ENCODE peak calls at places on chromosomes 16 and 17, in nine cellular contexts. L is heart right ventricle; P is IMR-90; V is suprapubic skin; G is CD8-positive, alpha-beta memory T cell; T is brain microvascular endothelial cell; D is ascending aorta; R is small intestine; N is CD4-positive, alpha-beta T cell. O is an unnamed sample.

GRCh38 chr17:5418858-5419355 is 555 bp downstream of the NUP88 start:
- DNase-seq in V (no peak), G (peak; percentile 77), D (no peak), T (peak; percentile 35), R (peak; percentile 71), L (peak; percentile 23), P (peak; percentile 39), N (peak; percentile 35), O (peak; percentile 20)

GRCh38 chr16:88624977-88625576 is 13.3 kb upstream of the IL17C start:
- DNase-seq in N (no peak), D (no peak), T (no peak), L (no peak), V (no peak), G (no peak), P (no peak), R (no peak), O (peak; percentile 75)

GRCh38 chr17:56577810-56578209 is 15.7 kb upstream of the NOG start:
- DNase-seq in R (no peak), P (no peak), V (no peak), D (no peak), T (no peak), N (no peak), G (no peak), L (peak; percentile 11), O (peak; percentile 40)

GRCh38 chr17:44204453-44204882 is 4.8 kb upstream of the ATXN7L3 start:
- DNase-seq in N (no peak), L (no peak), G (no peak), T (peak; percentile 48), R (peak; percentile 56), D (no peak), V (no peak), P (peak; percentile 61), O (no peak)

GRCh38 chr16:84520778-84521770 is 16.6 kb upstream of the MEAK7 start:
- DNase-seq in R (no peak), V (no peak), P (no peak), G (no peak), T (no peak), N (no peak), D (no peak), L (no peak), O (no peak)

GRCh38 chr17:1942666-1943431 is 82.3 kb downstream of the RTN4RL1 start:
- DNase-seq in G (no peak), T (no peak), V (no peak), L (no peak), R (no peak), N (no peak), D (no peak), P (no peak), O (peak; percentile 58)

GRCh38 chr16:7470344-7470743 is 137.7 kb downstream of the RBFOX1 start:
- DNase-seq in D (no peak), G (no peak), L (no peak), V (no peak), P (no peak), T (no peak), N (no peak), R (no peak), O (no peak)

GRCh38 chr17:53088501-53088900 is 734.2 kb upstream of the KIF2B start:
- DNase-seq in N (no peak), D (no peak), R (no peak), P (no peak), L (no peak), V (no peak), T (no peak), G (no peak), O (no peak)

GRCh38 chr16:57764341-57765159 is 29.0 kb downstream of the KATNB1 start:
- DNase-seq in R (no peak), D (no peak), P (peak; percentile 90), N (no peak), V (no peak), L (no peak), T (peak; percentile 79), G (peak; percentile 16), O (peak; percentile 97)

GRCh38 chr17:60157487-60158040 is 7.8 kb downstream of the CA4 start:
- DNase-seq in T (no peak), R (no peak), N (no peak), P (no peak), D (no peak), L (no peak), G (no peak), V (no peak), O (peak; percentile 72)

GRCh38 chr17:62925267-62925836 is 40.7 kb upstream of the TANC2 start:
- DNase-seq in N (no peak), T (no peak), P (peak; percentile 31), R (no peak), G (no peak), V (no peak), D (no peak), L (no peak), O (no peak)

GRCh38 chr17:62933986-62934385 is 32.0 kb upstream of the TANC2 start:
- DNase-seq in P (no peak), G (no peak), D (no peak), N (no peak), L (no peak), R (no peak), T (no peak), V (no peak), O (no peak)

GRCh38 chr17:62927083-62927482 is 39.0 kb upstream of the TANC2 start:
- DNase-seq in P (no peak), R (no peak), N (no peak), G (no peak), L (no peak), V (no peak), D (no peak), T (no peak), O (no peak)

GRCh38 chr17:62931101-62931500 is 34.9 kb upstream of the TANC2 start:
- DNase-seq in P (peak; percentile 20), D (no peak), V (no peak), N (no peak), L (no peak), R (no peak), G (no peak), T (peak; percentile 12), O (no peak)

DNA sequence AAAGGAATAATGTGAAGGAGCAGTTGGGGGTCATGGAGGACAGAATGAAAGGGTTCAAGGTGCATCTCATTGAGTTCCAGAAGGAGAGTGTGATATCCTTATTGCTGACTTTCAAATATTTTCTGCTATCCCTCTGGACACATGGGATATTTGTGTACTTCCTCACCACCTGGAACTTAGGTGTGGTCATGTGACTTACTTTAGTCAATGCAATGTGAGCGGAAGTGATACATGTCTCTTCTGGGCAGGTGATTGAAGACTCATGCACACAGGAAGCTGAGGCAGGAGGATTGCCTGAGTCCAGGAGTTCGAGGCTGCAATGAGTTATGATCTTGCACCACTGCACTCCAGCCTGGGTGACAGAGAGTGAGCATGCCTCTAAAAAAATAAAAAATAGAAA is 36.7 kb upstream of the TANC2 start:
- DNase-seq in N (no peak), P (no peak), D (no peak), R (no peak), L (no peak), T (no peak), G (no peak), V (no peak), O (no peak)
- H3K27me3 ChIP-seq in N (peaks cover 13% of the 10 kb centered on the region), P (peaks cover 2% of the 10 kb centered on the region), D (no peaks in the 10 kb centered on the region), R (no peaks in the 10 kb centered on the region), L (peaks cover 17% of the 10 kb centered on the region), T (no peaks in the 10 kb centered on the region), G (no peaks in the 10 kb centered on the region), V (peaks cover 9% of the 10 kb centered on the region), O (no peaks in the 10 kb centered on the region)

GRCh38 chr16:12850186-12850585 is 46.5 kb upstream of the CPPED1 start:
- DNase-seq in P (no peak), V (no peak), N (no peak), D (no peak), T (no peak), G (no peak), L (no peak), R (no peak), O (no peak)

GRCh38 chr16:12853972-12854371 is 47.4 kb upstream of the SHISA9 start:
- DNase-seq in D (no peak), G (no peak), V (no peak), P (no peak), L (no peak), R (no peak), T (no peak), N (no peak), O (no peak)
- H3K27me3 ChIP-seq in D (no peaks in the 10 kb centered on the region), G (no peaks in the 10 kb centered on the region), V (no peaks in the 10 kb centered on the region), P (no peaks in the 10 kb centered on the region), L (no peaks in the 10 kb centered on the region), R (no peaks in the 10 kb centered on the region), T (no peaks in the 10 kb centered on the region), N (no peaks in the 10 kb centered on the region), O (no peaks in the 10 kb centered on the region)

GRCh38 chr17:36934144-36934758 is 3.0 kb upstream of the LHX1 start:
- DNase-seq in L (no peak), T (no peak), N (no peak), P (no peak), D (no peak), G (no peak), V (no peak), R (no peak), O (peak; percentile 86)
- H3K27me3 ChIP-seq in L (peaks cover 100% of the 10 kb centered on the region), T (peaks cover 97% of the 10 kb centered on the region), N (peaks cover 99% of the 10 kb centered on the region), P (peaks cover 99% of the 10 kb centered on the region), D (peaks cover 76% of the 10 kb centered on the region), G (peaks cover 99% of the 10 kb centered on the region), V (peaks cover 100% of the 10 kb centered on the region), R (peaks cover 83% of the 10 kb centered on the region), O (peaks cover 97% of the 10 kb centered on the region)

GRCh38 chr17:63991611-63992010 is 6.5 kb upstream of the PRR29 start:
- DNase-seq in N (no peak), G (no peak), R (no peak), L (no peak), T (no peak), D (no peak), V (no peak), P (no peak), O (no peak)

GRCh38 chr17:63995626-63996025 is 2.5 kb upstream of the PRR29 start:
- DNase-seq in T (no peak), N (no peak), P (no peak), V (peak; percentile 18), G (no peak), D (no peak), R (no peak), L (no peak), O (peak; percentile 10)

GRCh38 chr17:63996430-63997182 is 1.5 kb upstream of the PRR29 start:
- DNase-seq in D (no peak), N (no peak), V (peak; percentile 32), R (no peak), P (no peak), L (no peak), T (no peak), G (no peak), O (no peak)

GRCh38 chr17:63989622-63990345 is 8.4 kb upstream of the PRR29 start:
- DNase-seq in L (no peak), P (no peak), T (no peak), R (no peak), N (no peak), D (no peak), G (no peak), V (peak; percentile 53), O (no peak)

DNA sequence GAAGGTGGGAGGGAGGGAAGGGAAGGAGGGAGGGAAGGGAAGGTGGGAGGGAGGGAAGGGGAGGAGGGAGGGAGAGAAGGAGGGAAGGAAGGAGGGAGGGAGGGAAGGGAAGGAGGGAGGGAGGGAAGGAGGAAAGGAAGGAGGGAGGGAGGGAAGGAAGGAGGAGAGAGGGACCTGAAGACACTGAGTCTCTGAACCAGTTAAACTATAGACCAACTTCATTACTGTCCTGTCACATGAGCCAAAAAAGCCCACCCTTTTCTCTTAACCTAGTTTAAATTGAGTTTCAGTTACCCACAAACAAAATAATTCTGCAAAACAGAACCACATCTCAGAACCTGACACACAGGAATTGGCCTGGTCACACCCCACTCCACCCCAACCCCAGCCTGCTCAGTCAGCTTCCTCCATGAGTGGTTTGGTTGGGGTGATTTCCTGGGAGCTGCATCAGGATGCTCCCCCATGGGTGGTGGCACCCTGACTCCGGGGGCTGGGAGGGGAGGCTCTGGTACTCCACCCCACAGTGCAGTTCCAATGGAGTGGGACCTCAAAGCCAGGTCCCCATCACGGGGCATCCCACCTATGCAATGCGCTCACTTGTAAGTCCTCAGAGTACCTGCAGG is 4.7 kb upstream of the PRR29 start:
- DNase-seq in N (no peak), V (peak; percentile 43), R (no peak), L (no peak), T (no peak), D (no peak), G (peak; percentile 67), P (no peak), O (peak; percentile 4)
- H3K27me3 ChIP-seq in N (no peaks in the 10 kb centered on the region), V (peaks cover 57% of the 10 kb centered on the region), R (no peaks in the 10 kb centered on the region), L (peaks cover 37% of the 10 kb centered on the region), T (peaks cover 12% of the 10 kb centered on the region), D (peaks cover 5% of the 10 kb centered on the region), G (no peaks in the 10 kb centered on the region), P (peaks cover 71% of the 10 kb centered on the region), O (peaks cover 21% of the 10 kb centered on the region)

O was measured in H7.